ENCODE peak calls at places on chromosomes 12 and 14, in seven cellular contexts. One of them, this sample, is unnamed.

GRCh38 chr12:57735198-57735855 is 3.2 kb downstream of the AGAP2 start:
- DNase-seq in A549: no peak
- DNase-seq in cardiac muscle cell: no peak
- DNase-seq in LNCaP clone FGC: no peak
- DNase-seq in NB4: no peak
- DNase-seq in left ventricle myocardium inferior: no peak
- DNase-seq in lower lobe of right lung: no peak
- DNase-seq in this sample: no peak

GRCh38 chr14:20455355-20456300 is 602 bp downstream of the APEX1 start:
- DNase-seq in A549: peak
- DNase-seq in cardiac muscle cell: peak
- DNase-seq in LNCaP clone FGC: peak
- DNase-seq in NB4: peak
- DNase-seq in left ventricle myocardium inferior: no peak
- DNase-seq in lower lobe of right lung: no peak
- DNase-seq in this sample: peak

GRCh38 chr14:59305231-59305630 is 116.8 kb downstream of the DAAM1 start:
- DNase-seq in A549: no peak
- DNase-seq in cardiac muscle cell: no peak
- DNase-seq in LNCaP clone FGC: no peak
- DNase-seq in NB4: no peak
- DNase-seq in left ventricle myocardium inferior: no peak
- DNase-seq in lower lobe of right lung: no peak
- DNase-seq in this sample: peak

GRCh38 chr14:102043251-102044025 is 43.4 kb downstream of the HSP90AA1 start:
- DNase-seq in A549: no peak
- DNase-seq in cardiac muscle cell: no peak
- DNase-seq in LNCaP clone FGC: no peak
- DNase-seq in NB4: no peak
- DNase-seq in left ventricle myocardium inferior: no peak
- DNase-seq in lower lobe of right lung: no peak
- DNase-seq in this sample: peak

GRCh38 chr14:54567634-54568561 is 970 bp downstream of the SAMD4A start:
- DNase-seq in A549: no peak
- DNase-seq in cardiac muscle cell: peak
- DNase-seq in LNCaP clone FGC: no peak
- DNase-seq in NB4: peak
- DNase-seq in left ventricle myocardium inferior: peak
- DNase-seq in lower lobe of right lung: peak
- DNase-seq in this sample: peak

GRCh38 chr12:124862768-124863408 is 776 bp downstream of the SCARB1 start:
- DNase-seq in A549: peak
- DNase-seq in cardiac muscle cell: peak
- DNase-seq in LNCaP clone FGC: no peak
- DNase-seq in NB4: peak
- DNase-seq in left ventricle myocardium inferior: no peak
- DNase-seq in lower lobe of right lung: no peak
- DNase-seq in this sample: peak

GRCh38 chr12:83472772-83473171 is 786.1 kb downstream of the TMTC2 start:
- DNase-seq in A549: no peak
- DNase-seq in cardiac muscle cell: peak
- DNase-seq in LNCaP clone FGC: no peak
- DNase-seq in NB4: no peak
- DNase-seq in left ventricle myocardium inferior: no peak
- DNase-seq in lower lobe of right lung: no peak
- DNase-seq in this sample: no peak

GRCh38 chr12:71071466-71072097 is 86.2 kb downstream of the TSPAN8 start:
- DNase-seq in A549: no peak
- DNase-seq in cardiac muscle cell: no peak
- DNase-seq in LNCaP clone FGC: no peak
- DNase-seq in NB4: no peak
- DNase-seq in left ventricle myocardium inferior: no peak
- DNase-seq in lower lobe of right lung: no peak
- DNase-seq in this sample: no peak

GRCh38 chr12:51401020-51401419 is 9.8 kb upstream of the GALNT6 start:
- DNase-seq in A549: no peak
- DNase-seq in cardiac muscle cell: no peak
- DNase-seq in LNCaP clone FGC: no peak
- DNase-seq in NB4: no peak
- DNase-seq in left ventricle myocardium inferior: no peak
- DNase-seq in lower lobe of right lung: no peak
- DNase-seq in this sample: no peak

GRCh38 chr12:1546931-1547640 is 47.3 kb downstream of the FBXL14 start:
- DNase-seq in A549: no peak
- DNase-seq in cardiac muscle cell: no peak
- DNase-seq in LNCaP clone FGC: no peak
- DNase-seq in NB4: no peak
- DNase-seq in left ventricle myocardium inferior: no peak
- DNase-seq in lower lobe of right lung: no peak
- DNase-seq in this sample: no peak

GRCh38 chr12:1542599-1542998 is 51.8 kb downstream of the FBXL14 start:
- DNase-seq in A549: no peak
- DNase-seq in cardiac muscle cell: no peak
- DNase-seq in LNCaP clone FGC: no peak
- DNase-seq in NB4: peak
- DNase-seq in left ventricle myocardium inferior: no peak
- DNase-seq in lower lobe of right lung: no peak
- DNase-seq in this sample: no peak

GRCh38 chr12:1540690-1541089 is 53.7 kb downstream of the FBXL14 start:
- DNase-seq in A549: no peak
- DNase-seq in cardiac muscle cell: no peak
- DNase-seq in LNCaP clone FGC: no peak
- DNase-seq in NB4: no peak
- DNase-seq in left ventricle myocardium inferior: no peak
- DNase-seq in lower lobe of right lung: no peak
- DNase-seq in this sample: peak

GRCh38 chr12:1544991-1545700 is 49.2 kb downstream of the FBXL14 start:
- DNase-seq in A549: no peak
- DNase-seq in cardiac muscle cell: no peak
- DNase-seq in LNCaP clone FGC: no peak
- DNase-seq in NB4: peak
- DNase-seq in left ventricle myocardium inferior: peak
- DNase-seq in lower lobe of right lung: no peak
- DNase-seq in this sample: peak
- TF ChIP-seq CTCF in A549: peak
- TF ChIP-seq CTCF in cardiac muscle cell: peak
- TF ChIP-seq CTCF in LNCaP clone FGC: peak
- TF ChIP-seq CTCF in NB4: peak
- TF ChIP-seq CTCF in left ventricle myocardium inferior: peak
- TF ChIP-seq CTCF in lower lobe of right lung: peak
- TF ChIP-seq CTCF in this sample: peak

DNA sequence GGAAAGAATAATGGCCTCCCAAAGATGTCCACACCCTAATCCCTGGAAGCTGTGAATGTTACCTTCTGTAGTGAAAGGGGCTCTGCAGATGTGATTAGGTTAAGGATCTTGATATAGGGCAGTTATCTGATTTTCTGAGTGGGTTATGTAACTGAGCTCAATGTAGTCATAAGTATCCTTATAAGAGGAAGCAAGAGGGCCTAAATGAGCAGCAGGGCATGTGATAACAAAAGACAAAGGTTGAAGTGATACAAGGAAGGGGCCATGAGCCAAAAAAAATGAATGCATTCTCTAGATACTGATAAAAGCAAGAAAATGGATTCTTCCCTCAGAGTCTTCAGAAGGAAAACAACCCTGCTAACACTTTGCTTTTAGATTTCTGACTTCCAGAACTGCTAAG is 78.8 kb downstream of the OSBPL8 start:
- DNase-seq in A549: no peak
- DNase-seq in cardiac muscle cell: no peak
- DNase-seq in LNCaP clone FGC: no peak
- DNase-seq in NB4: peak
- DNase-seq in left ventricle myocardium inferior: no peak
- DNase-seq in lower lobe of right lung: no peak
- DNase-seq in this sample: no peak
- H3K4me3 ChIP-seq in A549: no peak
- H3K4me3 ChIP-seq in cardiac muscle cell: no peak
- H3K4me3 ChIP-seq in LNCaP clone FGC: no peak
- H3K4me3 ChIP-seq in NB4: no peak
- H3K4me3 ChIP-seq in left ventricle myocardium inferior: no peak
- H3K4me3 ChIP-seq in lower lobe of right lung: no peak
- H3K4me3 ChIP-seq in this sample: no peak

GRCh38 chr12:115166698-115167315 is 482.8 kb upstream of the TBX3 start:
- DNase-seq in A549: no peak
- DNase-seq in cardiac muscle cell: no peak
- DNase-seq in LNCaP clone FGC: no peak
- DNase-seq in NB4: no peak
- DNase-seq in left ventricle myocardium inferior: no peak
- DNase-seq in lower lobe of right lung: no peak
- DNase-seq in this sample: peak
- TF ChIP-seq CTCF in A549: no peak
- TF ChIP-seq CTCF in cardiac muscle cell: peak
- TF ChIP-seq CTCF in LNCaP clone FGC: peak
- TF ChIP-seq CTCF in NB4: no peak
- TF ChIP-seq CTCF in left ventricle myocardium inferior: peak
- TF ChIP-seq CTCF in lower lobe of right lung: peak
- TF ChIP-seq CTCF in this sample: peak

DNA sequence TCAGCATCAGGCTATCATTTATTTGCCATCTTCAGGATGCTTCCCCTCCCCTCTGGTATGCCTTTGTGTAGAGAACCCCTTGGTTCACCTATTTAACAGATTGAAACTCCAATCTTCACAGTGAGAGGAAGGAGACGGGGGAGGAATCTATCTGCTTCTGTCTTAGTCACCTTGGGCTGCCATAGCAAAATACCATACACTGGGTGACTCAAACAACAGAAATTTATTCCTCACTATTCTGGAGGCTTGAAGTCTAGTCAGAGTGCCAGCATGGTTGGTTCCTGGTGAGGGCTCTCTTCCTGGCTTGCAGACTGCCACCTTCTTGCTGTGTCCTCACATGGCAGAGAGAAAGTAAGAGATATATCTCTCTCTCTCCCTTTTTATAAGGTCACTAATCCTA is 13.5 kb upstream of the EML1 start:
- DNase-seq in A549: no peak
- DNase-seq in cardiac muscle cell: no peak
- DNase-seq in LNCaP clone FGC: no peak
- DNase-seq in NB4: no peak
- DNase-seq in left ventricle myocardium inferior: no peak
- DNase-seq in lower lobe of right lung: no peak
- DNase-seq in this sample: no peak
- H3K4me3 ChIP-seq in A549: no peak
- H3K4me3 ChIP-seq in cardiac muscle cell: no peak
- H3K4me3 ChIP-seq in LNCaP clone FGC: no peak
- H3K4me3 ChIP-seq in NB4: no peak
- H3K4me3 ChIP-seq in left ventricle myocardium inferior: no peak
- H3K4me3 ChIP-seq in lower lobe of right lung: no peak
- H3K4me3 ChIP-seq in this sample: no peak

DNA sequence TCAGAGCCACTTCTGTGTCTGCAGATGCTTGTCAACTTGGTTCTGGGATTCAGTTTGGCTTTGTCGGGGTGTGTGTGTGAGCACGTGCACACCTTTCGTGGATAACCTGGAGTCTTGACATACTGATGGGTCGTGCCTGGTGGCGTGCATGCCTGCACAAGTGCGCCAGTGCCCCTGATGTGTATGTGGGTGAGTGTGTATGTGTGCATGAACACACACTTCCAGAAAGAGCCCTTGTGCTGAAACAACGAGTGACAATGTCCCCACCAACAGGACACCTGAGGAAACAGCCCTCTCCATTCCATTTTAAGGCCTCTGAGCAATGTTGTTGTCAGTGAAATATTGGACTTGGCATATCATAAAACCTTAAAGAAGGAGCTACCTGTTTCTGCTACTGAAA is 53.9 kb downstream of the SMUG1 start:
- DNase-seq in A549: no peak
- DNase-seq in cardiac muscle cell: no peak
- DNase-seq in LNCaP clone FGC: peak
- DNase-seq in NB4: peak
- DNase-seq in left ventricle myocardium inferior: no peak
- DNase-seq in lower lobe of right lung: no peak
- DNase-seq in this sample: no peak
- TF ChIP-seq CTCF in A549: no peak
- TF ChIP-seq CTCF in cardiac muscle cell: no peak
- TF ChIP-seq CTCF in LNCaP clone FGC: peak
- TF ChIP-seq CTCF in NB4: peak
- TF ChIP-seq CTCF in left ventricle myocardium inferior: no peak
- TF ChIP-seq CTCF in lower lobe of right lung: no peak
- TF ChIP-seq CTCF in this sample: no peak

GRCh38 chr12:12610711-12611110 is 965 bp upstream of the CREBL2 start:
- DNase-seq in A549: no peak
- DNase-seq in cardiac muscle cell: no peak
- DNase-seq in LNCaP clone FGC: no peak
- DNase-seq in NB4: no peak
- DNase-seq in left ventricle myocardium inferior: no peak
- DNase-seq in lower lobe of right lung: no peak
- DNase-seq in this sample: no peak
- H3K4me3 ChIP-seq in A549: peak
- H3K4me3 ChIP-seq in cardiac muscle cell: no peak
- H3K4me3 ChIP-seq in LNCaP clone FGC: peak
- H3K4me3 ChIP-seq in NB4: peak
- H3K4me3 ChIP-seq in left ventricle myocardium inferior: peak
- H3K4me3 ChIP-seq in lower lobe of right lung: peak
- H3K4me3 ChIP-seq in this sample: no peak

DNA sequence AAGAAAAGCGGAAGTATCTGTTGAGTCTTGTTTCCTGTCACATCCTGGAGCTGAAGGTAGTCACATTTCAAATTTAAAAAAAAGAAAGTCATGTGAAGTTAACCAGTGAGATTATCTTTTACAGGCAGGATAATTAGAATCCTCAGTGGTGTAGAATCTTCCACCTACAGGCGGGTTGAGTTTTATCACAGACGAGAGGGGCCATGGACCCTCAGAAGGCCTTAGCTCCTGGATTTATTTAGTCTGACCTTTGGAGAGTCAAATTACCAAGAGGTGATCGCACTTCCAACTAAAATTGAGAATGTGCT is 13.0 kb upstream of the GNG2 start:
- DNase-seq in A549: no peak
- DNase-seq in cardiac muscle cell: no peak
- DNase-seq in LNCaP clone FGC: no peak
- DNase-seq in NB4: no peak
- DNase-seq in left ventricle myocardium inferior: no peak
- DNase-seq in lower lobe of right lung: no peak
- DNase-seq in this sample: no peak
- TF ChIP-seq CTCF in A549: no peak
- TF ChIP-seq CTCF in cardiac muscle cell: no peak
- TF ChIP-seq CTCF in LNCaP clone FGC: no peak
- TF ChIP-seq CTCF in NB4: no peak
- TF ChIP-seq CTCF in left ventricle myocardium inferior: no peak
- TF ChIP-seq CTCF in lower lobe of right lung: no peak
- TF ChIP-seq CTCF in this sample: no peak